ENCODE peak calls at places on chromosome 2, in five cellular contexts. W is upper lobe of right lung; G is spleen; P is CD4-positive, CD25-positive, alpha-beta regulatory T cell; X is right atrium auricular region. R is an unnamed sample. For H3K4me1, the result is how much of the 10 kb centered on the place peaks cover.

GRCh38 chr2:178221556-178221955 is 27.2 kb downstream of the OSBPL6 start:
- DNase-seq in P (no peak), G (no peak), X (no peak), W (no peak), R (no peak)

GRCh38 chr2:145652546-145652945 is 1132.6 kb upstream of the ZEB2 start:
- DNase-seq in X (no peak), G (no peak), P (no peak), W (no peak), R (no peak)

GRCh38 chr2:12979066-12979465 is 262.3 kb downstream of the TRIB2 start:
- DNase-seq in X (no peak), G (no peak), W (no peak), P (no peak), R (no peak)

GRCh38 chr2:24362253-24362652 is 1.9 kb upstream of the ITSN2 start:
- DNase-seq in X (no peak), P (no peak), G (no peak), W (no peak), R (no peak)

GRCh38 chr2:17576802-17577201 is 36.3 kb downstream of the VSNL1 start:
- DNase-seq in X (no peak), G (no peak), W (no peak), P (no peak), R (no peak)

GRCh38 chr2:238247002-238247822 is 7.4 kb upstream of the HES6 start:
- DNase-seq in P (no peak), W (no peak), X (no peak), G (peak), R (no peak)

GRCh38 chr2:238974510-238975166 is 126.8 kb downstream of the TWIST2 start:
- DNase-seq in W (no peak), P (no peak), X (peak), G (no peak), R (no peak)

GRCh38 chr2:129001926-129002325 is 683.3 kb upstream of the HS6ST1 start:
- DNase-seq in X (peak), P (no peak), W (no peak), G (no peak), R (peak)

GRCh38 chr2:223797811-223798721 is 39.3 kb downstream of the AP1S3 start:
- DNase-seq in W (no peak), X (no peak), G (no peak), P (no peak), R (no peak)

GRCh38 chr2:163659224-163659623 is 76.6 kb downstream of the FIGN start:
- DNase-seq in P (no peak), W (no peak), X (no peak), G (no peak), R (no peak)

GRCh38 chr2:233489666-233490065 is 76.9 kb downstream of the USP40 start:
- DNase-seq in G (no peak), X (no peak), P (no peak), W (no peak), R (no peak)

GRCh38 chr2:233486778-233487552 is 79.6 kb downstream of the USP40 start:
- DNase-seq in G (no peak), X (no peak), P (no peak), W (peak), R (no peak)

GRCh38 chr2:233490831-233491230 is 75.8 kb downstream of the USP40 start:
- DNase-seq in G (no peak), W (no peak), X (no peak), P (no peak), R (no peak)

GRCh38 chr2:233487748-233488345 is 78.7 kb downstream of the USP40 start:
- DNase-seq in W (no peak), G (no peak), P (no peak), X (no peak), R (no peak)

GRCh38 chr2:233489143-233489542 is 77.4 kb downstream of the USP40 start:
- DNase-seq in G (peak), X (no peak), W (no peak), P (no peak), R (no peak)
- H3K4me1 ChIP-seq in G (under half), X (under half), W (under half), P (under half), R (under half)

GRCh38 chr2:170006592-170007327 is 171.2 kb upstream of the MYO3B start:
- DNase-seq in X (no peak), G (no peak), P (no peak), W (no peak), R (no peak)
- H3K4me3 ChIP-seq in X (no peak), G (no peak), P (no peak), W (no peak), R (no peak)

DNA sequence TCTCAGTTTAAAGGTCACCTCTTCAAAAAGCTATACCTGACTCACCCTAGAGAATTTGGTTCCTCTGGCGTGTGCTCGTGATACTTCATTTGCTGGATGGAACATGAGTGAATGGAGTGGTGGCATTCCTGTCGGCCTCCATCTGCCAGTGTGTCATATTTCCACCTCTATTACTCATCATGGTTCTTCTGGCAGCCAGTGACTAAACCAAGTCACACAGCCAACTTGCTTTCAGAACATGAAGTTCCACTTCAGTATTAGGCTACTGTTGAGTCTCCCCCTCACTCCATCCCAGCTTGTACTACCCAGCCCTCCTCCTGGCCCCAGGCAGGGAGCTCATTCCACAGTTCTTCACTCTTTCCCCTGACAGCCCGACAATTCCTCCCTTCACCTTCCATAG is 169.8 kb downstream of the MREG start:
- DNase-seq in X (peak), G (no peak), P (no peak), W (no peak), R (no peak)
- H3K27ac ChIP-seq in X (peak), G (no peak), P (no peak), W (no peak), R (no peak)

GRCh38 chr2:63993871-63994270 is 25.4 kb downstream of the VPS54 start:
- DNase-seq in W (no peak), X (no peak), P (no peak), G (no peak), R (no peak)

GRCh38 chr2:63990072-63990471 is 29.2 kb downstream of the VPS54 start:
- DNase-seq in G (no peak), P (no peak), W (no peak), X (no peak), R (no peak)

DNA sequence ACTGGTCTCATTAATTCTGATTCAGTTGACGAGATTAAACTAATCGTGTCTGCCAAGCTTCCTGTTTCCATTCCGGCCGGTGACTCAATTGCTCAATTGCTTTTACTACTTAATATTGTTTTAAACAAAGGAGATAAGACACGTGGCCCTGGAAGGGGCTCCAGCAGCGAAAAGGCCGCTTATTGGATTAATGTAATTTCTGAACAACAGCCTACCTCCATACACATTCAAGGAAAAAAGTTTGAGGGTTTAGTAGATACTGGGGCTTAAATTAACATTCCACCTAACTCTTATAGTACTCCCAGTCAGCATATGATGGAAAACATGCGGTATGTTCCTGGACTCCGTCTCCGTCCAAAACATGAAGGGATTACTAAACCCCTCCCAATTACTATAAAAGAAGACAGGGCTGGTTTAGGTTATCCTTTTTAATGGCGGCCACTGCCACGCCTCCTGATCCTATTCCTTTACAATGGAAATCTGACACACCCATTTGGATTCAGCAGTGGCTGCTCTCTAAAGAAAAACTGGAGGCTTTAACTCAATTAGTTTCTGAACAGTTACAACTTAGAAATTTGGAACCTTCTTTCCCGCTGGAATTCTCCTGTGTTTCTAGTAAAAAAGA is 27.1 kb downstream of the VPS54 start:
- DNase-seq in W (no peak), X (no peak), P (no peak), G (no peak), R (no peak)
- H3K4me1 ChIP-seq in W (under half), X (under half), P (under half), G (under half), R (under half)

GRCh38 chr2:95700554-95700953 is 108.8 kb downstream of the TRIM43 start:
- DNase-seq in W (no peak), X (no peak), G (no peak), P (no peak), R (no peak)
- H3K4me3 ChIP-seq in W (no peak), X (no peak), G (no peak), P (no peak), R (no peak)

R was measured in vagina.